ENCODE peak calls at places on chromosomes 1 and 21, in seven cellular contexts. X is HCT116, B is GM12878, F is H1, Q is SK-N-SH, W is K562, C is HepG2. G is an unnamed sample.

GRCh38 chr1:47915677-47916353 is 81.4 kb downstream of the TRABD2B start:
- DNase-seq in X (no peak), B (no peak), F (no peak), Q (peak), W (no peak), C (no peak), G (no peak)

GRCh38 chr1:241641748-241642592 is 1.8 kb upstream of the CHML start:
- DNase-seq in X (no peak), B (no peak), F (no peak), Q (no peak), W (no peak), C (peak), G (no peak)

GRCh38 chr1:96999191-96999590 is 277.6 kb downstream of the PTBP2 start:
- DNase-seq in X (no peak), B (no peak), F (no peak), Q (no peak), W (no peak), C (no peak), G (no peak)

GRCh38 chr1:9719978-9720722 is 68.6 kb downstream of the PIK3CD start:
- DNase-seq in X (no peak), B (no peak), F (no peak), Q (no peak), W (no peak), C (no peak), G (no peak)

GRCh38 chr21:44723177-44724131 is 12.1 kb upstream of the TSPEAR start:
- DNase-seq in X (no peak), B (no peak), F (no peak), Q (no peak), W (no peak), C (no peak), G (no peak)

GRCh38 chr21:16124397-16125130 is 394.8 kb downstream of the USP25 start:
- DNase-seq in X (no peak), B (no peak), F (no peak), Q (no peak), W (no peak), C (no peak), G (no peak)

GRCh38 chr1:31926252-31926651 is 11.9 kb downstream of the PTP4A2 start:
- DNase-seq in X (no peak), B (no peak), F (no peak), Q (no peak), W (no peak), C (no peak), G (no peak)

GRCh38 chr1:59692591-59692990 is 122.2 kb upstream of the HOOK1 start:
- DNase-seq in X (no peak), B (no peak), F (no peak), Q (peak), W (no peak), C (no peak), G (no peak)

GRCh38 chr1:224499204-224499603 is 64.6 kb upstream of the WDR26 start:
- DNase-seq in X (no peak), B (no peak), F (no peak), Q (no peak), W (peak), C (no peak), G (no peak)

GRCh38 chr1:173444757-173445156 is 32.4 kb upstream of the PRDX6 start:
- DNase-seq in X (no peak), B (no peak), F (no peak), Q (no peak), W (no peak), C (no peak), G (peak)

GRCh38 chr1:175725684-175726083 is 17.7 kb downstream of the TNR start:
- DNase-seq in X (no peak), B (no peak), F (no peak), Q (no peak), W (no peak), C (peak), G (peak)

GRCh38 chr1:60575326-60575874 is 501.8 kb upstream of the C1orf87 start:
- DNase-seq in X (no peak), B (no peak), F (no peak), Q (no peak), W (no peak), C (no peak), G (no peak)

GRCh38 chr1:118963456-118964430 is 24.4 kb downstream of the TBX15 start:
- DNase-seq in X (peak), B (no peak), F (no peak), Q (no peak), W (no peak), C (peak), G (no peak)

GRCh38 chr1:58611986-58612385 is 34.9 kb upstream of the TACSTD2 start:
- DNase-seq in X (no peak), B (no peak), F (no peak), Q (no peak), W (no peak), C (no peak), G (no peak)
- TF ChIP-seq JUND in X (no peak), B (no peak), F (no peak), Q (no peak), W (no peak), C (no peak), G (no peak)

DNA sequence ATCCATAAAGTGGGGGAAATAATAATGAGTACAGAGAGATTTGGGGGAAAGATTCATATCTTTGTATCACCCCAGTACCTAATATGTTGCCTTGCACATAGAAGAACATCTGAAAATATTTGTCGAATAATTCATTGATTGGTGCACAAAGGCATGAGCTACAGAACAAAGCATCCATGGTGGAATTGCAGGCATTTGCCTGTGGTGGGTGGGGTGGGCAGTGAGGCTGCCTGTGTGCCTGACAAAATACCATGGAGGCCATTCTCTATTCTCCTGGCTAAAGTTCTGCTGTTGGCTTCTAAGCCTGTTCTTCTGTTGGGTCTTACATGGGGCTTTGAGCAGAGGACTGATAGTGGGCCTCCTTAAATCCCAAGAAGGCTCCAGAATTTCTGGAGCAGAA is 10.0 kb upstream of the KCNA10 start:
- DNase-seq in X (no peak), B (no peak), F (no peak), Q (no peak), W (no peak), C (no peak), G (no peak)
- TF ChIP-seq JUND in X (no peak), B (no peak), F (no peak), Q (no peak), W (no peak), C (no peak), G (no peak)

DNA sequence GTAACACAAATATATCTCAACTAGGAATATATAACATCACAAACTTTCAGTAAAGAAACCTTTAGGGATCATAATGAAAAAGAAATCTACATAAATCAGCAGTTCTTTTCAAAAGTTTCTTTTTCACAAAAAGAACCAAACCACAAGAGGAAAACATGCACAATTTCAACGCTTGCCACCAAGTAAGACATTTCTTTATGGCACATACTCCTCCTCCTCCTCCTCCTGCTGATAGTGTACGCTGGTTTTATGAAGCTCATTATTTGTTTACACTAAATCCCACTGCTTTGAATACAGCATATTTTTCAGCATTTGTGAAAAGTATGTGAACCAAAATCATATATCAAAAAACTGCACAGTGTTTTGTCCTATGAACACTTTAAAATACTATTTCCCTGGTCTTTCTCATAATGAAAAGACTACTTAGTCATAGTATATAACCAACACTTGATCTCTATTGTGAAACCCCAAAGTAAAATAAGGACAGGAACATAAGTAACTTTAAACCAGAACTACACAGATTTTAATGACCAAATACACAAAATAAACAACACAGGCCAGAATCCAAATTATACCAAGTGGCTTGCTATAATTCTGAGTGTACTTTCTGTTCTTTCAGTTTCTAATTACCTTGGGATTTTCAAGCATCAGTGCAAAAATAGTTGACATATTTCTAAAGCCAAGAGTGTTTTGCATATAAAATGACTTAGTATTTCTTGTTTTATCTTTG is 184.2 kb downstream of the EIF4G3 start:
- DNase-seq in X (no peak), B (no peak), F (no peak), Q (no peak), W (no peak), C (no peak), G (no peak)
- TF ChIP-seq JUND in X (no peak), B (no peak), F (no peak), Q (no peak), W (no peak), C (no peak), G (no peak)

GRCh38 chr1:64908567-64908966 is 57.8 kb downstream of the JAK1 start:
- DNase-seq in X (no peak), B (no peak), F (no peak), Q (no peak), W (no peak), C (no peak), G (no peak)
- TF ChIP-seq JUND in X (no peak), B (no peak), F (no peak), Q (no peak), W (no peak), C (no peak), G (no peak)

GRCh38 chr21:40215941-40216340 is 348.7 kb downstream of the PCP4 start:
- DNase-seq in X (no peak), B (no peak), F (no peak), Q (no peak), W (no peak), C (no peak), G (no peak)
- TF ChIP-seq JUND in X (no peak), B (no peak), F (no peak), Q (no peak), W (no peak), C (no peak), G (no peak)

GRCh38 chr1:213300433-213300832 is 249.4 kb downstream of the RPS6KC1 start:
- DNase-seq in X (no peak), B (no peak), F (no peak), Q (no peak), W (no peak), C (no peak), G (no peak)

DNA sequence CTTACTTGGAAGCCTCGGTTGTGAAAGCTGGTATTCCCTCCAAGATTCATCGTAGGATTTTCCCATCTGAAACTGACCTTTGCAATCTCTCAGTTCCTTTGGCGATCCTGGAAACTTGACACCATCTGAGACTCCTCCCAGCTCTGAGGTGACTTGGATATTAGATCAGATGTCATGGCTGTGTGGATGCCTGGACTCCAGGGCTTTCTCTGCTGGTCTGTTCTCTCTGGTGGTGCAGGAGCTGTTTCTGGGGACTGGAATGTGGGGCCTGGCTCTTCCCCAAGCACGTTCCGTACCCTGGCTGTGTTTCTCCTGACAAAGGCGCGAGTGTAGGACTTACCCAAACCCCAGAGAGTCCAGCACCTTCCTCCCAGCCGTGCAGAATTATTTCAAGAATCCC is 252.2 kb downstream of the RPS6KC1 start:
- DNase-seq in X (no peak), B (no peak), F (no peak), Q (no peak), W (no peak), C (no peak), G (no peak)
- TF ChIP-seq JUND in X (no peak), B (no peak), F (no peak), Q (no peak), W (no peak), C (no peak), G (no peak)

GRCh38 chr1:197692965-197693364 is 82.3 kb downstream of the DENND1B start:
- DNase-seq in X (peak), B (no peak), F (no peak), Q (no peak), W (no peak), C (peak), G (no peak)
- TF ChIP-seq JUND in X (no peak), B (no peak), F (no peak), Q (no peak), W (no peak), C (no peak), G (no peak)